ENCODE peak calls at places on chromosomes 12 and 14, in nine cellular contexts. M is ovary, W is A549, C is HepG2, E is SK-N-SH, H is K562, A is tibial nerve, P is suprapubic skin, K is stomach. J is an unnamed sample.

GRCh38 chr12:3604750-3605638 is 114.0 kb downstream of the PRMT8 start:
- DNase-seq in M (peak), W (no peak), C (no peak), E (peak), H (no peak), A (no peak), P (no peak), K (peak), J (peak)

GRCh38 chr14:36724162-36724561 is 62.5 kb downstream of the PAX9 start:
- DNase-seq in M (no peak), W (no peak), C (no peak), E (no peak), H (no peak), A (no peak), P (no peak), K (no peak), J (no peak)

GRCh38 chr14:50603565-50603964 is 43.6 kb downstream of the ATL1 start:
- DNase-seq in M (no peak), W (peak), C (no peak), E (no peak), H (no peak), A (no peak), P (no peak), K (no peak), J (no peak)

GRCh38 chr12:23423097-23423687 is 526.3 kb downstream of the SOX5 start:
- DNase-seq in M (no peak), W (no peak), C (no peak), E (no peak), H (peak), A (no peak), P (no peak), K (no peak), J (no peak)

GRCh38 chr14:74705607-74706006 is 7.3 kb downstream of the AREL1 start:
- DNase-seq in M (no peak), W (no peak), C (no peak), E (no peak), H (no peak), A (no peak), P (no peak), K (no peak), J (no peak)

GRCh38 chr14:99270491-99271287 is 1.3 kb downstream of the BCL11B start:
- DNase-seq in M (no peak), W (no peak), C (no peak), E (peak), H (no peak), A (no peak), P (peak), K (no peak), J (no peak)

GRCh38 chr14:94423465-94424056 is 29.0 kb downstream of the SERPINA11 start:
- DNase-seq in M (peak), W (peak), C (peak), E (peak), H (peak), A (peak), P (peak), K (peak), J (peak)

GRCh38 chr12:94445662-94446061 is 14.0 kb downstream of the CEP83 start:
- DNase-seq in M (no peak), W (no peak), C (no peak), E (no peak), H (no peak), A (no peak), P (no peak), K (no peak), J (no peak)

GRCh38 chr12:110253176-110253575 is 27.9 kb upstream of the ATP2A2 start:
- DNase-seq in M (peak), W (no peak), C (no peak), E (peak), H (no peak), A (peak), P (no peak), K (peak), J (peak)

GRCh38 chr12:101051901-101052550 is 158.0 kb downstream of the SLC5A8 start:
- DNase-seq in M (peak), W (peak), C (peak), E (peak), H (no peak), A (no peak), P (no peak), K (no peak), J (no peak)

GRCh38 chr12:120249875-120250795 is 15.4 kb downstream of the PXN start:
- DNase-seq in M (no peak), W (no peak), C (no peak), E (no peak), H (no peak), A (peak), P (peak), K (no peak), J (peak)

GRCh38 chr14:100898465-100898864 is 5.1 kb downstream of the RTL1 start:
- DNase-seq in M (peak), W (no peak), C (no peak), E (no peak), H (no peak), A (no peak), P (peak), K (no peak), J (peak)

GRCh38 chr12:86917121-86917520 is 660.9 kb upstream of the MGAT4C start:
- DNase-seq in M (no peak), W (no peak), C (no peak), E (no peak), H (no peak), A (no peak), P (no peak), K (no peak), J (no peak)

GRCh38 chr14:87013583-87013982 is 979.4 kb downstream of the GALC start:
- DNase-seq in M (no peak), W (no peak), C (no peak), E (no peak), H (no peak), A (no peak), P (no peak), K (no peak), J (no peak)

GRCh38 chr12:120225852-120226640 is 25.1 kb upstream of the RPLP0 start:
- DNase-seq in M (no peak), W (no peak), C (no peak), E (no peak), H (peak), A (no peak), P (no peak), K (peak), J (peak)

GRCh38 chr12:111431772-111432171 is 26.0 kb downstream of the SH2B3 start:
- DNase-seq in M (no peak), W (no peak), C (no peak), E (no peak), H (no peak), A (no peak), P (no peak), K (no peak), J (no peak)

GRCh38 chr12:2168808-2169207 is 116.0 kb downstream of the CACNA1C start:
- DNase-seq in M (no peak), W (peak), C (peak), E (no peak), H (no peak), A (no peak), P (no peak), K (no peak), J (peak)

GRCh38 chr12:10974965-10975364 is 11.7 kb downstream of the TAS2R50 start:
- DNase-seq in M (no peak), W (no peak), C (no peak), E (no peak), H (no peak), A (no peak), P (no peak), K (no peak), J (no peak)

GRCh38 chr12:8950702-8951478 is 1.4 kb upstream of the M6PR start:
- DNase-seq in M (no peak), W (no peak), C (no peak), E (no peak), H (no peak), A (no peak), P (no peak), K (no peak), J (no peak)
- TF ChIP-seq CTCF in M (no peak), W (no peak), C (no peak), E (peak), H (no peak), A (no peak), P (no peak), K (no peak), J (no peak)

DNA sequence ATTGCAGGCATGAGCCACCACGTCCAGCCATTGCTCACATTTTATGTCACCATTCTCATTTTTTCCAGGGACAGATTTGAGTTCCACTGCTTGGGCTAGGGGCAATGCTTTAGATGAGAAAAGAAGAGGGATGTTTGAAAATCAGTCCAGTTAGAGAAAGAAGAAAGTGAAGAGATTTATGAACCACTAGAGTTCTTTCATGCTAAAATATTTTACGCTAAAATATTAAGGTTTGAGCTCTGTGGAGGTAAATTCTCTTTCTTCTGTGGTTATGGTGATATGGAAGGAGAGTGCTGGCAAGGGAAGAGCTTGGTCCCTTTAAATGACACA is 21.5 kb downstream of the CFL2 start:
- DNase-seq in M (no peak), W (no peak), C (no peak), E (no peak), H (no peak), A (no peak), P (no peak), K (no peak), J (no peak)
- H3K4me3 ChIP-seq in M (peak), W (peak), C (peak), E (no peak), H (peak), A (peak), P (peak), K (peak), J (peak)

GRCh38 chr14:81276699-81277069 is 55.9 kb upstream of the GTF2A1 start:
- DNase-seq in M (no peak), W (no peak), C (peak), E (no peak), H (no peak), A (no peak), P (no peak), K (no peak), J (no peak)

GRCh38 chr14:81273961-81274360 is 53.2 kb upstream of the GTF2A1 start:
- DNase-seq in M (no peak), W (no peak), C (no peak), E (peak), H (no peak), A (no peak), P (no peak), K (no peak), J (no peak)

GRCh38 chr14:81275305-81275950 is 54.7 kb upstream of the GTF2A1 start:
- DNase-seq in M (no peak), W (no peak), C (no peak), E (no peak), H (no peak), A (no peak), P (no peak), K (no peak), J (no peak)

GRCh38 chr14:81277096-81277495 is 56.3 kb upstream of the GTF2A1 start:
- DNase-seq in M (no peak), W (no peak), C (no peak), E (no peak), H (no peak), A (no peak), P (no peak), K (no peak), J (no peak)

GRCh38 chr14:81275995-81276698 is 55.4 kb upstream of the GTF2A1 start:
- DNase-seq in M (no peak), W (no peak), C (no peak), E (no peak), H (no peak), A (no peak), P (no peak), K (no peak), J (no peak)
- TF ChIP-seq EP300 in M (no peak), W (no peak), C (no peak), E (no peak), H (no peak), A (no peak), P (no peak), K (no peak), J (no peak)

DNA sequence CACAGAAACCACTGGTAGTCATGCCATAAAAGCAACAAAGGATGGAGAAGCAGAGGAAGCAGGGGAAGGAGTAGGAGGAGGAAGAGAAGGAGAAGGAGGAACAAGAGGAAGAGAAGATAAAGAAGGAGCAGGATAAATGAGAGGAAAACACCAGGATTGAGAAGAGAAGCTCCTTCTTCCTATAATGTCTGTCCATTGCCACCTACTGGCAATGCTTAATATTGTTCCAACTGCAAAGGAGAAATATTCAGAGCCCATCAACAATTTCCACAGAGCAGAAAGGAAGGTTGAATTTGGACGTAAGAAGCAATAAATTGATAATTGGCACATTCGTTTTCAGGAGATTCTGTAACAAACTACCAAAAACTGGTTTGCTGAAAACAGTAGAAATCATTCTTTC is 898.4 kb downstream of the SLC16A7 start:
- DNase-seq in M (no peak), W (peak), C (peak), E (peak), H (no peak), A (no peak), P (no peak), K (no peak), J (no peak)
- TF ChIP-seq CTCF in M (no peak), W (peak), C (peak), E (peak), H (peak), A (no peak), P (no peak), K (peak), J (peak)

DNA sequence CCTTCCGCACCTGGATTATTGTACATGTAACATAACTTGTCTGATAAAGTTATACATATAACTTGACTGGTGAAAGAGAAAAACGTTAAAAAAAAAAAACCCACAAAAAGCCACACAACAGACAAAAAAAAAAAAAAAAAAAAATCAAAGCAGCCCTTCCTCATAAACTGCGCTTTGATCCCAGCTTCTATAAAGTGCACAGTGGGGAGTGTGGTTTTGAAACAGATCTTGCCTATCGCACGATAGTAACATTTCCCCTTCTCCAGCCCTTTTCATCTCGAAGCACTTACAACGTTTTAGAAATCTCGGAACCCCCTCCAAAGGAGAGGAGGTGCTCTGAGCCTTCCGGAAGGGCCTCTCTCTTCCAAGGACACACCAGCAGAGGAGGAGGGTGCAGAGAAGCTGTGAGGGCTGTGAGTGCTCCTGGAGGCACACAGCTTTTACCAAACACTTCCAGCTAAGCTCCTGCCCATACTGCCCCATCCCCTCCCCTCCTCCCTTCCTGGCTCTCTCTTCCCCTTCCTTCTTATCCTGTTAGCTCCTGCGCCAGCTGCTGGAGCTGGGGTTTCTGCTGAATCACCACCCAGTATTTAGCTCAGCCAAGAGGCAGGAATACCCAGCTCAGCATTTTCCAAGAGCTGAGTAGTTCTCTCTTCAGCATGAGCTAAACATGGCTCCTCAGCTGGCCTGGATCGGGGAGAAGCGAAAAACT is 28.4 kb downstream of the SLC7A8 start:
- DNase-seq in M (peak), W (peak), C (no peak), E (no peak), H (peak), A (peak), P (peak), K (peak), J (peak)
- H3K4me3 ChIP-seq in M (peak), W (no peak), C (no peak), E (no peak), H (no peak), A (no peak), P (peak), K (peak), J (no peak)

DNA sequence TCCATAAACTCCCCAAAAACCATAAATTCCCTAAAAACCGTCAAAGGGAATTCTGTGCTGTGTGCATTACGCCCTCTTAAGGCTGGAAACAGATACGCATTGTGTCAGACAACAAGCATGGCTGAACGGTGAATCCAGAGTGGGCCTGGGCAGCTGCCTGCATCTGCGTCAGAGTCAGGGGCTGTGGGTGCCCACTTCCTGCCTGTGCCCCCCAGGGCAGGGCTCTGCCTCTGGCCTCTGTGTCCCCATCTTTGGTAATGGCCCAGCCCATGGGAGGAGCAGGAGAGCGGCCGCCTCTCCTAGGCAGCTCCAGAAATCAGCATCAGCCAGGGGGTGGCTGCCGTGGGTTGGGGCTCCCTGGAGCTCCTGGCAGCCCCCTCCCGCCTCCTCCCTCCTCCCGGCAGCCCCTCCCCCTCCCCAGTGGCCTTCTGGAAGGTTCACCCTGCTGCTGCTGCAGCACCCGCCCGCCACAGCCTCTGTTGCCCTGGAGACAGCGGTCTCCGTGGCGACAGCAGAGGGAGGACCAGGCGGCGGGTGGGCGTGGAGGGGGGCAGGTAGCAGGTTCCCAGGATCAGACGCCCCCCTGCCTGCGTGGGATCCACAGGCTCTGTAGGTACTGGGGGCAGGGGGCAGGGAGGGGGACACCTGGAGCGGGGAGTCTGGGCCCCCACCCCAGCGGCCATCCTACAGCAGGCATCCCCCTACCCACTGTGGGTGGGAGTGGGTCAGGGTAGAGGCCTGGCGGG is 5.9 kb downstream of the MMP17 start:
- DNase-seq in M (no peak), W (peak), C (no peak), E (peak), H (no peak), A (no peak), P (peak), K (no peak), J (no peak)
- TF ChIP-seq EP300 in M (no peak), W (no peak), C (no peak), E (no peak), H (no peak), A (no peak), P (no peak), K (no peak), J (no peak)

DNA sequence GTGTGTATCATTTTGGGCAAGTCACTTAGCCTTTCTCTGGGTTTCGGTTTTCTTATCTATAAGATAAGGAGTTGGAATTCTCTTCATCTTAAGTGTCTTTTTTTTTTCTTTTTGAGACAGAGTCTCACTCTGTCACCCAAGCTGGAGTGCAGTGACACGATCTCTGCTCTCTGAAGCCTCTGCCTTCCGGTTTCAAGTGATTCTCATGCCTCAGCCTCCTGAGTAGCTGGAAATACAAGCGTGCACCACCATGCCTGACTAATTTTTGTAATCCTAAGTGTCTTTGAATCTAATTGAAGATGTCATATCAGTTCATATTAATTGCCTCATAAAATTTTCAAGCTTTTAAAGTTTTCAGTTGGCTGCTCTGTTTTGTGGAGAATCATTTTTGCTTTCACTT is 4.0 kb downstream of the SRGAP1 start:
- DNase-seq in M (no peak), W (no peak), C (no peak), E (no peak), H (no peak), A (no peak), P (no peak), K (no peak), J (no peak)
- TF ChIP-seq CTCF in M (no peak), W (no peak), C (no peak), E (no peak), H (no peak), A (no peak), P (no peak), K (no peak), J (no peak)

GRCh38 chr14:77100961-77101360 is 2.9 kb downstream of the CIPC start:
- DNase-seq in M (no peak), W (no peak), C (no peak), E (no peak), H (no peak), A (no peak), P (no peak), K (no peak), J (no peak)

GRCh38 chr14:77103954-77104353 is 5.9 kb downstream of the CIPC start:
- DNase-seq in M (no peak), W (no peak), C (no peak), E (no peak), H (no peak), A (no peak), P (no peak), K (no peak), J (no peak)

GRCh38 chr14:77103475-77103874 is 5.4 kb downstream of the CIPC start:
- DNase-seq in M (no peak), W (no peak), C (no peak), E (no peak), H (no peak), A (no peak), P (no peak), K (no peak), J (no peak)

GRCh38 chr14:77104393-77104792 is 6.3 kb downstream of the CIPC start:
- DNase-seq in M (no peak), W (no peak), C (no peak), E (no peak), H (no peak), A (no peak), P (no peak), K (no peak), J (no peak)

DNA sequence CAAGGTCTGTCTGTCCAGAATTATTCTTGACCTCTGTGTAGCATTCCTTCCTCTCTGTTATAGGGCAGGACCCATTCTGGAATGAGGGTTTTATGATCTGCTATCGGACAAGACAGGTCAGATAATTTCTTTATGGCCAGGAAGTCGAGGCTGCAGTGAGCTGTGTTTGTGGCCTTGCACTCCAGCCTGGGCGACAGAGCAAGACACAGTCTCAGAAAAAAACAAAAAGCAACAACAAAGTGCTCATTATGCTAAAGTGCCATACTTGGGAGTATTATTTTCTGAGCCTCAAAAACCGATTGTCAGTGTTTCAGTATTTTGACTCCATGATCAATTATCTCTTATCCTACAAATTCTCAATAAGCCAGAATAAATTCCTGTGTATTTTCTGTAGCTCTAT is 4.1 kb downstream of the CIPC start:
- DNase-seq in M (no peak), W (no peak), C (no peak), E (no peak), H (no peak), A (no peak), P (no peak), K (no peak), J (no peak)
- H3K4me3 ChIP-seq in M (no peak), W (no peak), C (no peak), E (no peak), H (no peak), A (no peak), P (no peak), K (no peak), J (no peak)

DNA sequence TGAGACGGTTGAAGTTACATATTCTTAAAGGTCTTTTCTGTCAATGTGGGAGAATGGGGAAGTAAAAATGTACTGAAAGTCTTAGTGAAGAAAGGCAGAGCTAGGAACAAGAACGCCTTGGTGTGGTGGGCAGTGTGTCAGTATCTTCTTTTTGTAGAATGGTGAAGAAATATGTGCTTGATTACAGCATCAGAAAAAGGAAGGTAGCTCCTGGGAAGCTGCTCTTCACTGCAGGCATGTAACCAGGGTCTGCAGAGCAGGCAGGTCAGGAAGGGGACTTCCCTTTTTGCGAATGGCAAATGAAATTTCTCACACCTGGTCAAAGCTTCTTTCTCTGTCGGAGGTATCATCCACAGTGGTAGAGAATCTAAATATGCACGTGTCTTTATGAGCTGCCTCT is 226.2 kb downstream of the ADAMTS20 start:
- DNase-seq in M (no peak), W (no peak), C (no peak), E (no peak), H (no peak), A (no peak), P (no peak), K (no peak), J (no peak)
- TF ChIP-seq EP300 in M (no peak), W (no peak), C (no peak), E (no peak), H (no peak), A (no peak), P (no peak), K (no peak), J (no peak)